ENCODE peak calls at places on chromosomes 4 and X, in eight cellular contexts. T is stimulated activated CD4-positive, alpha-beta T cell treated with anti-CD3 and anti-CD28 coated beads, Interleukin-1b, Interleukin-23, amount 100 ng/mL, for 48 hours; R is mammary epithelial cell; U is NCI-H748 treated with DMSO at 0.1 percent for 48 hours; W is NCI-H345; M is astrocyte of the cerebellum; K is T-cell; B is stimulated activated naive CD8-positive, alpha-beta T cell treated with anti-CD3 and anti-CD28 coated beads, Interleukin-15, amount 100 ng/mL, for 72 hours. X is an unnamed sample.

GRCh38 chr4:139809207-139810157 is 143.9 kb downstream of the MGST2 start:
- DNase-seq in B (no peak), K (no peak), R (no peak), T (no peak), U (no peak), W (no peak), M (no peak), X (no peak)

GRCh38 chrX:124605518-124605917 is 259.2 kb downstream of the SH2D1A start:
- DNase-seq in M (no peak), T (no peak), U (no peak), B (no peak), R (no peak), K (no peak), W (no peak), X (no peak)

GRCh38 chr4:86338521-86338920 is 21.3 kb downstream of the MAPK10 start:
- DNase-seq in T (no peak), M (no peak), K (no peak), B (no peak), U (no peak), R (no peak), W (no peak), X (no peak)

GRCh38 chr4:136768925-136769275 is 763.4 kb downstream of the PCDH18 start:
- DNase-seq in U (no peak), B (no peak), T (no peak), K (no peak), R (no peak), W (no peak), M (no peak), X (no peak)

GRCh38 chrX:18875256-18875878 is 108.5 kb downstream of the PHKA2 start:
- DNase-seq in K (no peak), W (peak), M (no peak), T (no peak), U (no peak), R (no peak), B (no peak), X (no peak)

GRCh38 chr4:165011403-165011802 is 20.4 kb upstream of the TRIM60 start:
- DNase-seq in K (no peak), T (no peak), R (peak), U (no peak), B (no peak), W (no peak), M (no peak), X (no peak)

GRCh38 chr4:4247711-4248035 is 350 bp downstream of the TMEM128 start:
- DNase-seq in U (no peak), M (no peak), B (no peak), K (no peak), R (no peak), T (no peak), W (no peak), X (no peak)

GRCh38 chrX:526295-527224 is 104.0 kb upstream of the SHOX start:
- DNase-seq in B (peak), M (no peak), U (no peak), R (no peak), T (no peak), K (no peak), W (no peak), X (no peak)

GRCh38 chr4:124262211-124263179 is 450.0 kb downstream of the ANKRD50 start:
- DNase-seq in K (peak), R (peak), T (peak), M (peak), B (peak), W (peak), U (peak), X (peak)

GRCh38 chr4:2364654-2365053 is 53.8 kb downstream of the ZFYVE28 start:
- DNase-seq in B (peak), R (peak), M (no peak), K (peak), T (peak), U (no peak), W (no peak), X (no peak)

GRCh38 chrX:131146702-131147101 is 88.6 kb downstream of the ARHGAP36 start:
- DNase-seq in U (no peak), B (no peak), T (no peak), M (no peak), W (no peak), R (no peak), K (no peak), X (no peak)

GRCh38 chr4:157225096-157225495 is 4.6 kb downstream of the GRIA2 start:
- DNase-seq in U (peak), K (no peak), R (no peak), W (no peak), T (no peak), M (no peak), B (no peak), X (no peak)

GRCh38 chr4:6937201-6937600 is 27.6 kb downstream of the TBC1D14 start:
- DNase-seq in B (no peak), R (no peak), U (no peak), W (no peak), K (no peak), M (no peak), T (no peak), X (no peak)

GRCh38 chr4:158858410-158859189 is 89.8 kb downstream of the FNIP2 start:
- DNase-seq in B (no peak), K (no peak), T (no peak), M (no peak), U (no peak), R (peak), W (no peak), X (no peak)

GRCh38 chrX:136768469-136769084 is 12.2 kb downstream of the ARHGEF6 start:
- DNase-seq in W (peak), R (peak), M (peak), B (peak), K (peak), T (peak), U (no peak), X (no peak)

GRCh38 chr4:1582227-1582626 is 101.9 kb downstream of the FAM53A start:
- DNase-seq in B (no peak), K (no peak), R (no peak), M (no peak), W (no peak), T (no peak), U (no peak), X (no peak)

GRCh38 chr4:102501176-102501634 is at the start of gene NFKB1:
- DNase-seq in U (no peak), W (peak), T (peak), R (peak), B (peak), K (peak), M (peak), X (peak)

GRCh38 chrX:48665991-48666390 is 17.6 kb upstream of the WAS start:
- DNase-seq in R (no peak), M (no peak), K (no peak), T (no peak), U (no peak), B (no peak), W (no peak), X (no peak)

GRCh38 chrX:63503541-63503940 is 152.4 kb upstream of the SPIN4 start:
- DNase-seq in B (no peak), M (peak), W (no peak), R (peak), K (no peak), U (no peak), T (no peak), X (no peak)

GRCh38 chr4:79686976-79687375 is 278.9 kb upstream of the GK2 start:
- DNase-seq in R (no peak), M (no peak), B (no peak), K (no peak), T (no peak), U (no peak), W (no peak), X (no peak)

GRCh38 chrX:150934453-150934852 is 36.0 kb upstream of the CD99L2 start:
- DNase-seq in K (no peak), T (no peak), R (peak), W (peak), M (peak), U (no peak), B (no peak), X (peak)

GRCh38 chrX:72685018-72685417 is 29.1 kb downstream of the PHKA1 start:
- DNase-seq in W (no peak), T (no peak), M (no peak), B (no peak), U (no peak), R (no peak), K (no peak), X (no peak)

GRCh38 chrX:107542500-107542899 is 85.8 kb upstream of the PRPS1 start:
- DNase-seq in W (peak), T (no peak), B (no peak), M (no peak), R (peak), U (peak), K (no peak), X (no peak)

GRCh38 chr4:73378887-73379286 is 25.2 kb upstream of the ALB start:
- DNase-seq in B (no peak), W (no peak), K (no peak), R (no peak), T (no peak), U (no peak), M (no peak), X (no peak)

GRCh38 chr4:87071401-87071800 is 136.6 kb downstream of the AFF1 start:
- DNase-seq in M (no peak), U (no peak), B (no peak), K (no peak), R (no peak), T (no peak), W (no peak), X (no peak)

GRCh38 chrX:135484636-135485289 is 35.7 kb upstream of the INTS6L start:
- DNase-seq in U (no peak), K (peak), B (peak), T (no peak), M (peak), W (peak), R (peak), X (no peak)

GRCh38 chrX:17448188-17448587 is 73.2 kb downstream of the NHS start:
- DNase-seq in R (no peak), B (no peak), K (no peak), U (no peak), W (no peak), T (no peak), M (no peak), X (no peak)

GRCh38 chr4:162497564-162498167 is 333.9 kb upstream of the FSTL5 start:
- DNase-seq in M (peak), W (no peak), B (no peak), R (peak), T (no peak), K (no peak), U (peak), X (no peak)

GRCh38 chr4:6022607-6023288 is 4.5 kb upstream of the C4orf50 start:
- DNase-seq in U (no peak), K (no peak), M (no peak), W (no peak), R (no peak), T (no peak), B (no peak), X (no peak)

GRCh38 chr4:61149278-61149677 is 50.8 kb upstream of the ADGRL3 start:
- DNase-seq in M (no peak), U (no peak), T (no peak), B (no peak), R (peak), K (no peak), W (no peak), X (peak)

GRCh38 chrX:85107407-85107806 is 103.7 kb downstream of the APOOL start:
- DNase-seq in M (no peak), W (no peak), K (no peak), B (no peak), U (no peak), T (no peak), R (peak), X (no peak)

GRCh38 chr4:109434793-109435080 is 1.1 kb downstream of the SEC24B start:
- DNase-seq in M (no peak), R (no peak), U (no peak), W (no peak), B (no peak), T (no peak), K (no peak), X (no peak)